ENCODE peak calls at places on chromosome X, in six cellular contexts. I is kidney epithelial cell, X is fibroblast of pulmonary artery, Y is pancreas, K is hepatocyte, H is omental fat pad. F is an unnamed sample.

GRCh38 chrX:132375941-132376340 is 112.9 kb downstream of the MBNL3 start:
- DNase-seq in Y (no peak), K (no peak), I (no peak), X (no peak), H (no peak), F (no peak)

GRCh38 chrX:1481636-1482529 is 29.2 kb upstream of the ASMTL start:
- DNase-seq in X (peak), K (peak), Y (no peak), I (peak), H (no peak), F (no peak)

GRCh38 chrX:74656079-74656745 is 41.8 kb upstream of the RLIM start:
- DNase-seq in X (peak), Y (no peak), K (no peak), H (no peak), I (no peak), F (no peak)

GRCh38 chrX:120839506-120839905 is 36.2 kb downstream of the CT47B1 start:
- DNase-seq in K (no peak), X (peak), H (no peak), I (no peak), Y (no peak), F (no peak)

GRCh38 chrX:140050906-140051305 is 85.6 kb upstream of the CXorf66 start:
- DNase-seq in X (peak), I (no peak), K (no peak), Y (no peak), H (no peak), F (no peak)

GRCh38 chrX:153969904-153970397 is 1.7 kb downstream of the HCFC1 start:
- DNase-seq in H (no peak), X (peak), I (no peak), Y (peak), K (no peak), F (no peak)

GRCh38 chrX:4668802-4669536 is 955.5 kb upstream of the PRKX start:
- DNase-seq in X (no peak), I (no peak), H (no peak), Y (no peak), K (no peak), F (no peak)

GRCh38 chrX:22389544-22390243 is 117.0 kb downstream of the CBLL2 start:
- DNase-seq in H (no peak), I (peak), X (peak), K (no peak), Y (no peak), F (no peak)

GRCh38 chrX:134727363-134727762 is 69.1 kb upstream of the PLAC1 start:
- DNase-seq in X (no peak), Y (no peak), K (no peak), I (no peak), H (no peak), F (no peak)

GRCh38 chrX:29721152-29721551 is 494.2 kb upstream of the MAGEB2 start:
- DNase-seq in H (no peak), Y (no peak), X (no peak), I (no peak), K (no peak), F (no peak)

GRCh38 chrX:29762006-29762405 is 453.4 kb upstream of the MAGEB2 start:
- DNase-seq in Y (no peak), I (no peak), X (no peak), H (no peak), K (no peak), F (no peak)

GRCh38 chrX:71107762-71108360 is 1.3 kb upstream of the CXorf65 start:
- DNase-seq in H (no peak), X (no peak), I (no peak), Y (no peak), K (no peak), F (no peak)

GRCh38 chrX:17613979-17614572 is 123.2 kb upstream of the SCML1 start:
- DNase-seq in X (no peak), Y (no peak), I (no peak), H (no peak), K (no peak), F (no peak)

GRCh38 chrX:136209016-136209738 is 42.0 kb downstream of the MAP7D3 start:
- DNase-seq in K (peak), Y (no peak), X (peak), I (no peak), H (no peak), F (no peak)

GRCh38 chrX:149504226-149504914 is 736 bp downstream of the IDS start:
- DNase-seq in H (no peak), X (no peak), I (no peak), Y (no peak), K (peak), F (no peak)

GRCh38 chrX:65463550-65463949 is 71.0 kb downstream of the LAS1L start:
- DNase-seq in Y (no peak), H (no peak), I (no peak), X (peak), K (no peak), F (no peak)

GRCh38 chrX:123959281-123960063 is 2.0 kb upstream of the STAG2 start:
- DNase-seq in I (no peak), Y (peak), X (peak), H (no peak), K (peak), F (no peak)

GRCh38 chrX:41275661-41276609 is 58.0 kb upstream of the DDX3X start:
- DNase-seq in H (no peak), I (no peak), X (peak), K (peak), Y (peak), F (peak)

GRCh38 chrX:154378059-154378798 is 866 bp upstream of the EMD start:
- DNase-seq in I (no peak), X (peak), Y (peak), K (peak), H (no peak), F (peak)

GRCh38 chrX:134880866-134881265 is 109.9 kb upstream of the SMIM10 start:
- DNase-seq in I (no peak), K (no peak), H (no peak), X (peak), Y (no peak), F (no peak)

GRCh38 chrX:110407910-110408545 is 49.4 kb downstream of the RTL9 start:
- DNase-seq in H (no peak), I (no peak), K (peak), Y (no peak), X (peak), F (no peak)

GRCh38 chrX:43349363-43349762 is 306.7 kb upstream of the MAOA start:
- DNase-seq in X (peak), Y (no peak), K (peak), H (no peak), I (no peak), F (no peak)

GRCh38 chrX:13489451-13489850 is 80.0 kb upstream of the EGFL6 start:
- DNase-seq in I (no peak), H (no peak), K (no peak), X (peak), Y (no peak), F (no peak)

GRCh38 chrX:53263597-53264094 is 17.7 kb downstream of the IQSEC2 start:
- DNase-seq in K (no peak), X (peak), Y (no peak), I (no peak), H (no peak), F (no peak)

GRCh38 chrX:10615931-10616780 is 4.2 kb downstream of the MID1 start:
- DNase-seq in I (no peak), Y (no peak), K (peak), H (no peak), X (peak), F (no peak)

GRCh38 chrX:31397119-31397518 is 325.3 kb upstream of the FTHL17 start:
- DNase-seq in H (no peak), K (no peak), Y (no peak), X (peak), I (no peak), F (no peak)

DNA sequence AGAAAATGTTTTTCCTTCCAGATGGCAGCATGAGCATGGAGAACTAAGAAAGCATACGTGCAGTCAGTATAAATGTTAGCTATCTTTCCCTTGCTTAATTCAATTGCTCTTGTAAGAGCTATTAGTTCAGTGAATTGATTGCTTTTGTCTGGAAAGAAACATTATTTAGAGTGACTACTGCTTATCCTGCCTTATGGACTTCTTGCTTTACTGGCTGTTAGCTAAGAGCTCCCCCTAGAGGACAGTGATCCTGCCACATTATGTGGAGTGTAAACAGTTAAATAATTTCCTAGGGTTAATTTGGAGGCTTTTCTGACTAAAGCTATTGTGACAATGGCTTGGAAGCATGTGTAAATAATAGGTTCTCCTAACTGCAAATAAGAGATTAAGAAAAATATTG is 1402.4 kb downstream of the FAM133A start:
- DNase-seq in I (no peak), X (peak), K (peak), H (no peak), Y (no peak), F (no peak)
- TF ChIP-seq CTCF in I (peak), X (peak), K (peak), H (no peak), Y (no peak), F (peak)

DNA sequence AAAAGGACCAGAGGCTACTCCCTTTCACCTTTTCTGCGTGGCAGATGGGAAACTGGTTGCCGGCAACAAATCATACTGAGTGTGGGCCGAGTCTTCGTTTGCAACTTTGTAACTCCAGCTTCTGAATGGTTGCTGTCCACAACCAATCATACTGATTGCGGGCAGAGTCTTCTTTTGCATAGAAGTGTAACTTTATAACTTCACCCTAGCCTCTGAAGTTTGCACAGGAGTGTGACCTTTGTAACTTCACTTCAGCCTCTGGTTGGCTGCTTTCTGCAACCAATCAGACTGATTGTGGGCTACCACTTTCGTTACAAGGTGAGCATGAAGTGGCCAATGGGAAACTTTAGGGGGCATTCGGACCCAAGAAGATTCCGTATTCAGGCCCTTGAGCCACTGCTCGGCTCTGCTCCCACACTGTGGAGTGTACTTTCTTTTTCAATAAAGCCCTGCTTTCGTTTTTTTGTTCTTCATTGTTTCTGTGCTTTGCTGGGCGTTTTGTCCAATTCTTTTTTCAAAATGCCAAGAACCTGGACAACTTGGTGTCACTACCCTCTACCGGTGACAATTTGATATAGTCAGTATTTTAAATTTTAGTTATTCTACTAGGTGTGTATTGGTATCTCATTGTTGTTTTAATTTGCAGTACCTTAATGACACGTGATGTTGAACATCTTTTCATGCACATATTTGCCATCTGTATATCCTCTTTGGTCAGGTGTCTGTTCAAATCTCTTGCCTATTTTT is 9.0 kb upstream of the PAGE5 start:
- DNase-seq in I (no peak), K (no peak), X (no peak), H (no peak), Y (no peak), F (no peak)
- TF ChIP-seq CTCF in I (no peak), K (no peak), X (no peak), H (no peak), Y (no peak), F (no peak)

GRCh38 chrX:103910371-103910770 is 52.1 kb upstream of the TMSB15B start:
- DNase-seq in K (no peak), I (no peak), H (no peak), Y (no peak), X (no peak), F (no peak)
- TF ChIP-seq CTCF in K (no peak), I (no peak), H (no peak), Y (no peak), X (no peak), F (no peak)

GRCh38 chrX:87299563-87300160 is 217.9 kb upstream of the KLHL4 start:
- DNase-seq in X (peak), H (no peak), K (peak), Y (no peak), I (no peak), F (no peak)
- TF ChIP-seq CTCF in X (peak), H (no peak), K (peak), Y (peak), I (peak), F (peak)

DNA sequence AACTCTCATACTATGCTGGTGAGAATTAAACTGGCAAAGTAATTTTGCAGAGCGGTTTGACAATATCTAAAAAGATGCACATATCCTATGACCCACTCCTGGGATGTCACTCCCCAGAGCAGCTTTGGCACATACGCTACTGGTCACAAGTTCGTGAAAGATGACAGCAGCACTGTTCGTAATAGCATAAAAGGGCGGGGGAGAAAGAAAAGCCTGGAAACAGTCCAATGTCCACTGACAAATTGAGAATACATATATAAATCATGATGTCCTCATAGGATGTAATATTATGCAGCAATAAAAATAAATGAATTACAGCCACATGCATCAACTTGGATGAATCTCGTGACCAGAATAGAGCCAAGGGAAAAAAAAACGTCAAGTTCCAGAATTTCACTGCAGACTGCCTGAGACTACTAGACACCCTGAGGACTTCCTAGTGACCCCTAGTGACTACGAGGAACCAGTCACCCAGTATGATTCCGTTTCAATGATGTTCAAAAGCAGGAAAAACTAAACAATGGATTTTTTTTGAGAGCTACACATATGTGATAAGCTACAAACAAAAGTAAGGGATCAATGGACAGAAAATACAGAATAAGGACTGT is 1.8 kb downstream of the PCSK1N start:
- DNase-seq in H (no peak), X (no peak), I (no peak), Y (no peak), K (no peak), F (no peak)
- TF ChIP-seq CTCF in H (no peak), X (no peak), I (no peak), Y (no peak), K (no peak), F (no peak)